ENCODE peak calls at places on chromosome 11, in eight cellular contexts. One of them, this sample, is unnamed.

GRCh38 chr11:89361738-89362137 is 129.4 kb downstream of the NOX4 start:
- DNase-seq in WERI-Rb-1: no peak
- DNase-seq in iPS-NIHi11: no peak
- DNase-seq in memory B cell: no peak
- DNase-seq in T-helper 1 cell: no peak
- DNase-seq in amniotic stem cell: no peak
- DNase-seq in caudate nucleus: no peak
- DNase-seq in HS-27A: no peak
- DNase-seq in this sample: no peak

GRCh38 chr11:3622521-3622920 is 19.3 kb downstream of the ART5 start:
- DNase-seq in caudate nucleus: no peak
- DNase-seq in iPS-NIHi11: no peak
- DNase-seq in WERI-Rb-1: no peak
- DNase-seq in memory B cell: no peak
- DNase-seq in HS-27A: no peak
- DNase-seq in amniotic stem cell: no peak
- DNase-seq in T-helper 1 cell: no peak
- DNase-seq in this sample: no peak

GRCh38 chr11:34960277-34960676 is 43.9 kb downstream of the PDHX start:
- DNase-seq in caudate nucleus: no peak
- DNase-seq in T-helper 1 cell: no peak
- DNase-seq in HS-27A: no peak
- DNase-seq in iPS-NIHi11: no peak
- DNase-seq in amniotic stem cell: no peak
- DNase-seq in WERI-Rb-1: no peak
- DNase-seq in memory B cell: no peak
- DNase-seq in this sample: no peak

GRCh38 chr11:124748481-124749338 is 3.3 kb downstream of the VSIG2 start:
- DNase-seq in amniotic stem cell: no peak
- DNase-seq in HS-27A: no peak
- DNase-seq in T-helper 1 cell: no peak
- DNase-seq in iPS-NIHi11: no peak
- DNase-seq in memory B cell: no peak
- DNase-seq in caudate nucleus: no peak
- DNase-seq in WERI-Rb-1: no peak
- DNase-seq in this sample: no peak

GRCh38 chr11:105960252-105961245 is 61.5 kb downstream of the MSANTD4 start:
- DNase-seq in iPS-NIHi11: peak; percentile 59
- DNase-seq in memory B cell: no peak
- DNase-seq in WERI-Rb-1: peak; percentile 85
- DNase-seq in caudate nucleus: no peak
- DNase-seq in amniotic stem cell: no peak
- DNase-seq in T-helper 1 cell: no peak
- DNase-seq in HS-27A: no peak
- DNase-seq in this sample: no peak

GRCh38 chr11:120562806-120563425 is 51.4 kb downstream of the GRIK4 start:
- DNase-seq in T-helper 1 cell: no peak
- DNase-seq in caudate nucleus: no peak
- DNase-seq in HS-27A: no peak
- DNase-seq in memory B cell: no peak
- DNase-seq in iPS-NIHi11: peak; percentile 7
- DNase-seq in WERI-Rb-1: no peak
- DNase-seq in amniotic stem cell: no peak
- DNase-seq in this sample: no peak

GRCh38 chr11:134470238-134470637 is 58.2 kb upstream of the B3GAT1 start:
- DNase-seq in HS-27A: no peak
- DNase-seq in caudate nucleus: no peak
- DNase-seq in T-helper 1 cell: no peak
- DNase-seq in WERI-Rb-1: no peak
- DNase-seq in iPS-NIHi11: no peak
- DNase-seq in memory B cell: no peak
- DNase-seq in amniotic stem cell: no peak
- DNase-seq in this sample: no peak

GRCh38 chr11:90189011-90189410 is 33.8 kb downstream of the CHORDC1 start:
- DNase-seq in memory B cell: no peak
- DNase-seq in T-helper 1 cell: no peak
- DNase-seq in amniotic stem cell: no peak
- DNase-seq in HS-27A: no peak
- DNase-seq in iPS-NIHi11: no peak
- DNase-seq in caudate nucleus: no peak
- DNase-seq in WERI-Rb-1: no peak
- DNase-seq in this sample: no peak

GRCh38 chr11:12502041-12502440 is 124.7 kb downstream of the PARVA start:
- DNase-seq in WERI-Rb-1: no peak
- DNase-seq in iPS-NIHi11: no peak
- DNase-seq in T-helper 1 cell: no peak
- DNase-seq in caudate nucleus: no peak
- DNase-seq in amniotic stem cell: no peak
- DNase-seq in memory B cell: no peak
- DNase-seq in HS-27A: no peak
- DNase-seq in this sample: no peak

GRCh38 chr11:103699656-103700055 is 336.8 kb upstream of the DDI1 start:
- DNase-seq in HS-27A: no peak
- DNase-seq in iPS-NIHi11: no peak
- DNase-seq in T-helper 1 cell: no peak
- DNase-seq in amniotic stem cell: no peak
- DNase-seq in memory B cell: no peak
- DNase-seq in WERI-Rb-1: no peak
- DNase-seq in caudate nucleus: no peak
- DNase-seq in this sample: no peak

GRCh38 chr11:65444314-65445051 is 21.9 kb downstream of the NEAT1 start:
- DNase-seq in iPS-NIHi11: no peak
- DNase-seq in T-helper 1 cell: peak; percentile 30
- DNase-seq in amniotic stem cell: no peak
- DNase-seq in HS-27A: no peak
- DNase-seq in WERI-Rb-1: no peak
- DNase-seq in caudate nucleus: no peak
- DNase-seq in memory B cell: no peak
- DNase-seq in this sample: no peak

GRCh38 chr11:124801014-124801413 is 808 bp upstream of the MSANTD2 start:
- DNase-seq in caudate nucleus: no peak
- DNase-seq in amniotic stem cell: no peak
- DNase-seq in HS-27A: no peak
- DNase-seq in memory B cell: no peak
- DNase-seq in T-helper 1 cell: no peak
- DNase-seq in iPS-NIHi11: no peak
- DNase-seq in WERI-Rb-1: no peak
- DNase-seq in this sample: no peak

GRCh38 chr11:80084614-80085013 is 643.8 kb upstream of the TENM4 start:
- DNase-seq in memory B cell: no peak
- DNase-seq in T-helper 1 cell: no peak
- DNase-seq in amniotic stem cell: no peak
- DNase-seq in caudate nucleus: no peak
- DNase-seq in WERI-Rb-1: no peak
- DNase-seq in HS-27A: no peak
- DNase-seq in iPS-NIHi11: no peak
- DNase-seq in this sample: no peak

GRCh38 chr11:46361283-46362145 is 14.3 kb downstream of the DGKZ start:
- DNase-seq in T-helper 1 cell: peak; percentile 80
- DNase-seq in iPS-NIHi11: peak; percentile 54
- DNase-seq in amniotic stem cell: no peak
- DNase-seq in caudate nucleus: peak; percentile 29
- DNase-seq in WERI-Rb-1: peak; percentile 79
- DNase-seq in HS-27A: no peak
- DNase-seq in memory B cell: no peak
- DNase-seq in this sample: peak; percentile 46

GRCh38 chr11:124643605-124644425 is 21.2 kb downstream of the TBRG1 start:
- DNase-seq in caudate nucleus: no peak
- DNase-seq in iPS-NIHi11: no peak
- DNase-seq in T-helper 1 cell: no peak
- DNase-seq in amniotic stem cell: peak; percentile 49
- DNase-seq in WERI-Rb-1: no peak
- DNase-seq in HS-27A: no peak
- DNase-seq in memory B cell: no peak
- DNase-seq in this sample: no peak

GRCh38 chr11:9226514-9226913 is 38.6 kb downstream of the DENND5A start:
- DNase-seq in caudate nucleus: no peak
- DNase-seq in amniotic stem cell: no peak
- DNase-seq in HS-27A: no peak
- DNase-seq in WERI-Rb-1: no peak
- DNase-seq in memory B cell: no peak
- DNase-seq in T-helper 1 cell: no peak
- DNase-seq in iPS-NIHi11: no peak
- DNase-seq in this sample: no peak

GRCh38 chr11:1157645-1158591 is at the start of gene MUC5AC:
- DNase-seq in T-helper 1 cell: no peak
- DNase-seq in memory B cell: no peak
- DNase-seq in amniotic stem cell: no peak
- DNase-seq in HS-27A: no peak
- DNase-seq in iPS-NIHi11: peak; percentile 18
- DNase-seq in caudate nucleus: no peak
- DNase-seq in WERI-Rb-1: no peak
- DNase-seq in this sample: no peak

GRCh38 chr11:18617688-18618340 is 16.3 kb downstream of the SPTY2D1 start:
- DNase-seq in iPS-NIHi11: no peak
- DNase-seq in HS-27A: no peak
- DNase-seq in T-helper 1 cell: peak; percentile 88
- DNase-seq in amniotic stem cell: no peak
- DNase-seq in memory B cell: no peak
- DNase-seq in WERI-Rb-1: no peak
- DNase-seq in caudate nucleus: no peak
- DNase-seq in this sample: no peak

GRCh38 chr11:25793637-25794036 is 538.3 kb upstream of the ANO3 start:
- DNase-seq in caudate nucleus: no peak
- DNase-seq in amniotic stem cell: no peak
- DNase-seq in WERI-Rb-1: no peak
- DNase-seq in HS-27A: no peak
- DNase-seq in iPS-NIHi11: no peak
- DNase-seq in memory B cell: no peak
- DNase-seq in T-helper 1 cell: no peak
- DNase-seq in this sample: no peak

GRCh38 chr11:115580927-115581680 is 76.9 kb upstream of the CADM1 start:
- DNase-seq in iPS-NIHi11: no peak
- DNase-seq in WERI-Rb-1: peak; percentile 49
- DNase-seq in caudate nucleus: no peak
- DNase-seq in HS-27A: no peak
- DNase-seq in amniotic stem cell: no peak
- DNase-seq in memory B cell: no peak
- DNase-seq in T-helper 1 cell: no peak
- DNase-seq in this sample: no peak

GRCh38 chr11:97743205-97743742 is 1277.5 kb upstream of the CNTN5 start:
- DNase-seq in HS-27A: no peak
- DNase-seq in memory B cell: no peak
- DNase-seq in T-helper 1 cell: no peak
- DNase-seq in amniotic stem cell: no peak
- DNase-seq in WERI-Rb-1: no peak
- DNase-seq in caudate nucleus: no peak
- DNase-seq in iPS-NIHi11: no peak
- DNase-seq in this sample: no peak

GRCh38 chr11:66689661-66690590 is 12.2 kb upstream of the RBM4B start:
- DNase-seq in WERI-Rb-1: no peak
- DNase-seq in HS-27A: no peak
- DNase-seq in caudate nucleus: no peak
- DNase-seq in T-helper 1 cell: no peak
- DNase-seq in iPS-NIHi11: no peak
- DNase-seq in memory B cell: no peak
- DNase-seq in amniotic stem cell: no peak
- DNase-seq in this sample: no peak

GRCh38 chr11:86183694-86184093 is 60.9 kb upstream of the EED start:
- DNase-seq in memory B cell: no peak
- DNase-seq in caudate nucleus: no peak
- DNase-seq in WERI-Rb-1: peak; percentile 17
- DNase-seq in iPS-NIHi11: no peak
- DNase-seq in amniotic stem cell: no peak
- DNase-seq in T-helper 1 cell: peak; percentile 59
- DNase-seq in HS-27A: no peak
- DNase-seq in this sample: no peak

GRCh38 chr11:15920856-15921629 is 435.3 kb downstream of the SOX6 start:
- DNase-seq in WERI-Rb-1: no peak
- DNase-seq in T-helper 1 cell: no peak
- DNase-seq in amniotic stem cell: no peak
- DNase-seq in caudate nucleus: no peak
- DNase-seq in iPS-NIHi11: no peak
- DNase-seq in memory B cell: no peak
- DNase-seq in HS-27A: no peak
- DNase-seq in this sample: no peak

GRCh38 chr11:104402812-104403521 is 239.0 kb upstream of the PDGFD start:
- DNase-seq in HS-27A: no peak
- DNase-seq in WERI-Rb-1: peak; percentile 34
- DNase-seq in iPS-NIHi11: peak; percentile 36
- DNase-seq in T-helper 1 cell: no peak
- DNase-seq in caudate nucleus: no peak
- DNase-seq in memory B cell: no peak
- DNase-seq in amniotic stem cell: no peak
- DNase-seq in this sample: no peak

GRCh38 chr11:77191823-77192495 is 63.9 kb downstream of the MYO7A start:
- DNase-seq in WERI-Rb-1: peak; percentile 72
- DNase-seq in iPS-NIHi11: peak; percentile 93
- DNase-seq in T-helper 1 cell: peak; percentile 27
- DNase-seq in caudate nucleus: no peak
- DNase-seq in memory B cell: peak; percentile 7
- DNase-seq in amniotic stem cell: no peak
- DNase-seq in HS-27A: peak; percentile 46
- DNase-seq in this sample: no peak

GRCh38 chr11:1548221-1549070 is 23.6 kb downstream of the DUSP8 start:
- DNase-seq in memory B cell: no peak
- DNase-seq in amniotic stem cell: no peak
- DNase-seq in T-helper 1 cell: no peak
- DNase-seq in WERI-Rb-1: no peak
- DNase-seq in caudate nucleus: no peak
- DNase-seq in iPS-NIHi11: peak; percentile 75
- DNase-seq in HS-27A: no peak
- DNase-seq in this sample: no peak

GRCh38 chr11:128695539-128696221 is 1.8 kb downstream of the FLI1 start:
- DNase-seq in T-helper 1 cell: peak; percentile 72
- DNase-seq in caudate nucleus: no peak
- DNase-seq in amniotic stem cell: no peak
- DNase-seq in iPS-NIHi11: no peak
- DNase-seq in HS-27A: no peak
- DNase-seq in memory B cell: peak; percentile 38
- DNase-seq in WERI-Rb-1: no peak
- DNase-seq in this sample: no peak